ENCODE peak calls at places on chromosomes 1 and 21, in four cellular contexts. Q is IMR-90, G is H9, O is H1. A is an unnamed sample.

GRCh38 chr1:153577138-153577537 is 11.5 kb upstream of the S100A2 start:
- DNase-seq in G (no peak), Q (no peak), O (no peak), A (no peak)

GRCh38 chr1:45880930-45881329 is 77.5 kb downstream of the MAST2 start:
- DNase-seq in O (no peak), G (no peak), Q (peak), A (no peak)

GRCh38 chr21:14603202-14603601 is 57.1 kb upstream of the SAMSN1 start:
- DNase-seq in O (no peak), G (no peak), Q (peak), A (no peak)

GRCh38 chr1:186927884-186928283 is 99.1 kb downstream of the PLA2G4A start:
- DNase-seq in G (no peak), Q (no peak), O (no peak), A (peak)

GRCh38 chr1:8816831-8817412 is 518 bp downstream of the RERE start:
- DNase-seq in G (no peak), Q (no peak), O (no peak), A (peak)

GRCh38 chr1:26203642-26204318 is 13.4 kb downstream of the CATSPER4 start:
- DNase-seq in G (peak), O (no peak), Q (no peak), A (peak)

GRCh38 chr21:44425307-44425894 is 29.9 kb upstream of the LRRC3 start:
- DNase-seq in Q (no peak), O (no peak), G (peak), A (no peak)

GRCh38 chr1:32351859-32352745 is 10.2 kb downstream of the FAM229A start:
- DNase-seq in G (no peak), O (no peak), Q (peak), A (peak)

GRCh38 chr1:22712502-22713271 is 2.0 kb downstream of the EPHB2 start:
- DNase-seq in Q (peak), G (no peak), O (no peak), A (no peak)

GRCh38 chr1:196400478-196401453 is 207.5 kb downstream of the KCNT2 start:
- DNase-seq in O (no peak), Q (peak), G (no peak), A (peak)

GRCh38 chr1:33966346-33967141 is 102.7 kb downstream of the HMGB4 start:
- DNase-seq in Q (peak), G (no peak), O (no peak), A (no peak)

GRCh38 chr1:55477953-55478352 is 262.8 kb upstream of the USP24 start:
- DNase-seq in O (no peak), Q (no peak), G (no peak), A (no peak)

GRCh38 chr1:61101461-61102440 is 19.4 kb downstream of the NFIA start:
- DNase-seq in G (no peak), O (no peak), Q (no peak), A (no peak)

GRCh38 chr1:31467005-31467674 is 54.1 kb downstream of the SERINC2 start:
- DNase-seq in Q (no peak), G (no peak), O (no peak), A (no peak)

GRCh38 chr1:53328009-53328489 is at the start of gene LRP8:
- DNase-seq in O (no peak), Q (peak), G (peak), A (peak)

GRCh38 chr1:63108226-63108625 is 214.1 kb upstream of the FOXD3 start:
- DNase-seq in O (no peak), Q (no peak), G (no peak), A (no peak)

GRCh38 chr1:110880708-110881374 is 7.9 kb downstream of the CD53 start:
- DNase-seq in G (no peak), O (no peak), Q (no peak), A (no peak)

GRCh38 chr1:223622132-223622842 is 43.2 kb downstream of the CAPN8 start:
- DNase-seq in G (no peak), Q (no peak), O (no peak), A (no peak)

GRCh38 chr1:168469690-168470089 is 74.1 kb downstream of the XCL2 start:
- DNase-seq in G (no peak), Q (peak), O (no peak), A (peak)

GRCh38 chr1:70319750-70320149 is 34.8 kb downstream of the ANKRD13C start:
- DNase-seq in Q (peak), O (no peak), G (no peak), A (no peak)

GRCh38 chr1:175413367-175413766 is 220.8 kb upstream of the KIAA0040 start:
- DNase-seq in G (no peak), O (no peak), Q (no peak), A (no peak)

GRCh38 chr1:158952416-158952815 is 21.1 kb downstream of the PYHIN1 start:
- DNase-seq in Q (no peak), O (no peak), G (no peak), A (no peak)

GRCh38 chr1:76070538-76070937 is 4.0 kb upstream of the ST6GALNAC3 start:
- DNase-seq in G (no peak), O (no peak), Q (peak), A (no peak)

GRCh38 chr21:45379171-45379900 is 25.6 kb upstream of the COL18A1 start:
- DNase-seq in Q (no peak), O (no peak), G (no peak), A (no peak)

GRCh38 chr1:163712321-163712720 is 390.6 kb downstream of the NUF2 start:
- DNase-seq in G (no peak), Q (no peak), O (no peak), A (no peak)

GRCh38 chr1:206850401-206850800 is 15.0 kb upstream of the IL20 start:
- DNase-seq in Q (no peak), G (no peak), O (no peak), A (no peak)

GRCh38 chr1:154483941-154484803 is 17.8 kb upstream of the TDRD10 start:
- DNase-seq in G (no peak), Q (peak), O (no peak), A (peak)

GRCh38 chr1:231011360-231011759 is 28.7 kb downstream of the FAM89A start:
- DNase-seq in O (no peak), Q (no peak), G (no peak), A (no peak)

GRCh38 chr1:4681026-4681425 is 26.6 kb downstream of the AJAP1 start:
- DNase-seq in G (no peak), O (no peak), Q (no peak), A (no peak)

GRCh38 chr1:66503841-66504470 is 30.0 kb upstream of the SGIP1 start:
- DNase-seq in Q (peak), O (peak), G (peak), A (peak)

GRCh38 chr1:151759241-151759640 is 4.1 kb downstream of the MRPL9 start:
- DNase-seq in G (no peak), O (no peak), Q (peak), A (no peak)

GRCh38 chr1:192559115-192560006 is 16.2 kb upstream of the RGS1 start:
- DNase-seq in Q (peak), O (no peak), G (no peak), A (peak)

GRCh38 chr21:27683292-27683691 is 716.4 kb upstream of the ADAMTS5 start:
- DNase-seq in G (no peak), O (no peak), Q (no peak), A (no peak)

GRCh38 chr1:64539279-64539678 is 69.3 kb downstream of the CACHD1 start:
- DNase-seq in G (no peak), O (no peak), Q (no peak), A (no peak)

GRCh38 chr1:64537942-64538341 is 68.0 kb downstream of the CACHD1 start:
- DNase-seq in O (no peak), Q (no peak), G (no peak), A (no peak)

GRCh38 chr1:64538389-64538788 is 68.5 kb downstream of the CACHD1 start:
- DNase-seq in Q (no peak), O (no peak), G (no peak), A (no peak)

GRCh38 chr1:64536836-64537490 is 67.0 kb downstream of the CACHD1 start:
- DNase-seq in Q (no peak), O (no peak), G (no peak), A (no peak)

DNA sequence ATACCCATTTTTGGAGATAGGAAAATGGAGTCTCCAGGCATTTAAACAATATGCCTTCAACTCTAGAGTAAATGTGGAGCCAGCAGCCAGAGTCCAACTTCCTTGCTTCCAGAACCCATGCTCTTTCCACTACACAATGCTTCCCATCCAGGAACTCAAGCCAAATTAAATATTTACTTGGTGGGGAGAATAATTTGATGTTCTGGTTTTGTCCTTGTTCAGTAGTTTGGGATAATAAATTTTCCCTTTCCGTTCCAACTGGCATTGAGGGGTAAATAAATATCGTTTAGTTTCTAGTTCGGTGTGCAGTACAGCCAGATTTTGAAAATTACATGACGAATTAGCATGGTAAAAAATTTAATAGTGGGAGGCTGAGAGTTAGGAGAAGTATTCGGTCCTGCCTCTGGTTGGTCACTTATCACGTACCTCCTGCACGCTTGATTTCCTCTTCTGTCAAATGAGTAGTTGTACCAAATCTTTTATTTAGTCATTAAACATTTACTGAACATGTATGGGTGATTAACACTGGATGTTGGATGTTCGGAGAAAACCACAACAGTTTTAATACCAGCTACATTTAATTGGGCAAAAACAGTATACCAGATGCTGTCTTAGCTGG is 66.4 kb downstream of the CACHD1 start:
- DNase-seq in Q (no peak), O (no peak), G (no peak), A (no peak)
- H3K56ac ChIP-seq in Q (no peak), O (no peak), G (no peak), A (no peak)

DNA sequence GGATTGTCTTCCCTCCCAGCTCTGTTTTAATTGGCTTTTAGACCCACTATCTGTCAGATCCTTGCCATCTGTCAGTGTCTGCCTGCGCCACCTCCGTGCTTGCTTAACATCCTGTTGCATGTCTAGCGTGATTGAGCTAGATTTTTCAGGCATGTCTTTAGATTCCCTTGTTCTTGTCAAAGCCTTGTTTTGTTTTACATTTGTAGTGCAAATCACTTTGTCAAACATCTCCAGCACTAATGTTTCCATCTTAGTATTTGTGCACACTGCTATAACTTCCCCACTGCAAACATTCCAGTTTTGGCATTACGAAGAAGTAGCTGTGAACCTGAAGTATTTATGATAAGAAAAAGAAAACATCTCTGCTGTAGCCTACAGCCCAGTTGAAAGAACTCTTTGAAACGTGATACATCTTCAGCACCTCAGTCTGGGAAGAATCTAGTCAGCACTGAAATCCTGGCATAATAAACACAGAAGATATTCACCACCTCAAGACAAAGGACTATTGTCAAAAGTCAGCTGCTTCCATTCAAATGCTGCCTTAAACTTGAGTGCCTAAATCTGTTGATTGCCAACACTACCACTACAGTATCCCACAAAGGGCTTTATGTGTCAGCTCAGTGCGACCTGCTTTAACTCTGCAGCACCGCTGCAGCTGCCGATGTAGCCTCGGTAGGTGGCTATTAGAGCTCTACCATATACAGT is 105.0 kb downstream of the FNBP1L start:
- DNase-seq in Q (peak), G (no peak), O (no peak), A (no peak)
- H3K23ac ChIP-seq in Q (no peak), G (no peak), O (no peak), A (no peak)

GRCh38 chr21:38818336-38818723 is 12.6 kb downstream of the ETS2 start:
- DNase-seq in G (no peak), O (no peak), Q (no peak), A (no peak)
- H2BK15ac ChIP-seq in G (no peak), O (no peak), Q (no peak), A (no peak)

DNA sequence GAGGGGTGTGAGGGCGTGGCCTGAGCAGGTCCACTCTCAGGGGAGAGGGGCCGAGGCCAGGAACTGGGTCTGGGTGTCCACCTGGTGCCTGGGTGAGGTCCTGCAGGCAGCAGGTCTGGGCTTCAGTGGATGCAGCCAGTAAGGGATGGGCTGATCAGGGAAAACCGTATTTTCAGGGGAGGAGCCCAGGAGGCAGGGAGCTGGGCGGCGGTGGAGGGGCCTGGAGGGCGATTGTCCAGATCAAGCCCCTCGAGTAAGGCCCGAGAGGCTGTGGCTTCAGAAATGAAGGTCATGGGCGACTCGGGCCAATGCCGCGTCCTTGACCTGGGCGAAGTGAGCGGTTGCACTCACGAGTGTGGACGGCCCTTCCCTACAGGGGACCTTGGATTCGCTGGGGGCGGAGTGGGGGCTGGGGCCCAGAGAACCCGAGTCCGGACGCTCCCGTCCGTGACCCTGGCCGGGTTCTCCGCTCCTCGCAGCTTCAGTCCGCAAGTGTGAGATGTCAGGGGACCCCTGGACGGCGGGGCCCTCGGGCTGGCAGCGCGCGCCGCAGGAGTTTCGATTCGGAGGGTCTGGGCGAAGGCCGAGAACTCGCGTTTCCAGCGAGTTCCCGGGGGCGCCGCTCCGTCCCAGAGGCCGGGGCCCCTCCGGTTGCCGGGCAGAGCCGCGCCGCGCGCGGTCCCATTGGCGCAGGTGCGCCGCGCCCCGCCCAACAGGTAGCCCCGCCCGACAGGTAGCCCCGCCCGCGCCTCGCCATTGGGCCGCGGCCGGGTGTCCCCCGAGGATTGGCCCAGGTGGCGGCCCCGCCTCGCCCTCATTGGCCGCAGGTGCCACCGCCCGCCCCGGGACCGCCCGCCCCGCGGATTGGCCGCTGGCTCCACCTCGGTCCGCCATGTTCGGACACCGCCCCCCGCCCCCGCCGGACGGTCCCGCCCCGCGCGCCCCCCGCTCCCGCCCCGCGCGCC is at the start of gene PRKCZ:
- DNase-seq in O (peak), G (peak), Q (no peak), A (peak)
- H3K56ac ChIP-seq in O (peak), G (no peak), Q (no peak), A (peak)

DNA sequence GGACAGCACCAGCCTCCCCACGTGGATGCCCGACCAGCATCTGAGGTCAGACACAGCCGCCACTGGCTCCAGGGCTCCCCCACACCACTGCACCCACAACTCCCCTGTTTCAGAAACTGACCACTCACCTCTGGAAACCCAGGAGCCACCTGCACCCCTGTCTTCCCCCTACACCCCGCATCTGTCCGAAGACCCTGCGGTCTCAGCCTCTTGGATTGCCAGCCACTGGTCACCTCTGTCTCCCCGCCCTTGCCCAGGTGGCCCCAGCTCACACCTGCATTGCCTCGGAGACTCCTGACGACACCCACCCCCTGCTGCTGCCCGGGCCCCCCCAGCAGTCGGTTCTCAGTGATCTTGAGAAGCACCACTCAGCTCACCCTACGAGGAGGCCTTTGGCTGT is 21.3 kb upstream of the NPHP4 start:
- DNase-seq in G (no peak), Q (no peak), O (no peak), A (no peak)
- H3K23ac ChIP-seq in G (no peak), Q (no peak), O (no peak), A (no peak)

DNA sequence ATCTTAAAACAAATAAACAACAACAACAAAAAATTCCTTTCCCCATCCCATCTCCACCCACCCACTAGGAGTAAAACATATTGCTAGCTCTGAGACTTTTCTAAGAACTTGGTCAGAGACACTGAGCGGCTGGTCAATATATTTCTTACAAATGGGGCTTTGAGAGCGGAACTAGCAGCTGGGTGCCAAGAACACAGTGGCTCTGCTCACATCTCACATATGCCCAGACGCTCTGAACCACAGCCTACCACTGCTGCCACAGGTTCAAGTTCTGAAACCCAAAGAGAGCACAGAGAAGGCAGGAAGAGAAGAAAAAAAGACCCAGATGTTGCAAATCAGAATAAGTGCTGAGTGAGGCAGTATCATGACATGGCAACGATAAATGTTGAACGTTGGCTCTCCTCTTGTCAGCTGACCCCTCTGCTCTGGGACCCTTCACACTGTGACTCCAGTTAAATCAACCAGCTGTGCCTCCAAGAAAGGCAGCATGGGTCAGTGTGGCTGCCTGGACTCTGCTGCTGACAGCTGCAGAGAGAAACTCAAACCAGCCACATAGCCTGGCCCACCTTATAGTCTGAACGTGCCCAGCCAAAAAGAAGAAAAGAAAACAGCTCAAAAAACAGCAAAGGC is 26.4 kb downstream of the HIVEP3 start:
- DNase-seq in O (no peak), G (no peak), Q (no peak), A (no peak)
- H2BK15ac ChIP-seq in O (no peak), G (no peak), Q (peak), A (no peak)

GRCh38 chr1:15272782-15273127 is 25.7 kb downstream of the FHAD1 start:
- DNase-seq in O (no peak), G (no peak), Q (no peak), A (no peak)
- H3K56ac ChIP-seq in O (no peak), G (no peak), Q (no peak), A (no peak)

GRCh38 chr1:40808444-40808843 is 24.9 kb downstream of the KCNQ4 start:
- DNase-seq in O (no peak), G (no peak), Q (no peak), A (no peak)
- H3K23ac ChIP-seq in O (no peak), G (no peak), Q (no peak), A (no peak)

GRCh38 chr1:39954870-39955546 is at the start of gene MFSD2A:
- DNase-seq in Q (peak), G (peak), O (peak), A (peak)
- H2BK15ac ChIP-seq in Q (peak), G (no peak), O (peak), A (no peak)

A was measured in mesendoderm.